ENCODE peak calls at places on chromosomes 11 and 22, in eight cellular contexts. One of them, this sample, is unnamed.

GRCh38 chr22:28075260-28075981 is 156.4 kb upstream of the PITPNB start:
- DNase-seq in HCT116: no peak
- DNase-seq in neural progenitor cell: no peak
- DNase-seq in hepatocyte: peak; percentile 53
- DNase-seq in PC-3: peak; percentile 41
- DNase-seq in GM23338: no peak
- DNase-seq in SK-N-SH: no peak
- DNase-seq in MM.1S: no peak
- DNase-seq in this sample: no peak

GRCh38 chr22:40216041-40216756 is 38.5 kb downstream of the TNRC6B start:
- DNase-seq in HCT116: no peak
- DNase-seq in neural progenitor cell: no peak
- DNase-seq in hepatocyte: no peak
- DNase-seq in PC-3: no peak
- DNase-seq in GM23338: no peak
- DNase-seq in SK-N-SH: no peak
- DNase-seq in MM.1S: peak; percentile 85
- DNase-seq in this sample: peak; percentile 54

GRCh38 chr22:32985899-32986772 is 72.0 kb downstream of the SYN3 start:
- DNase-seq in HCT116: peak; percentile 57
- DNase-seq in neural progenitor cell: peak; percentile 88
- DNase-seq in hepatocyte: peak; percentile 91
- DNase-seq in PC-3: peak; percentile 23
- DNase-seq in GM23338: peak; percentile 94
- DNase-seq in SK-N-SH: peak; percentile 77
- DNase-seq in MM.1S: peak; percentile 71
- DNase-seq in this sample: peak; percentile 63

GRCh38 chr22:27462190-27462589 is 339.4 kb downstream of the MN1 start:
- DNase-seq in HCT116: no peak
- DNase-seq in neural progenitor cell: peak; percentile 85
- DNase-seq in hepatocyte: peak; percentile 44
- DNase-seq in PC-3: no peak
- DNase-seq in GM23338: no peak
- DNase-seq in SK-N-SH: peak; percentile 31
- DNase-seq in MM.1S: no peak
- DNase-seq in this sample: no peak

GRCh38 chr11:9825315-9825714 is 161.4 kb downstream of the SWAP70 start:
- DNase-seq in HCT116: no peak
- DNase-seq in neural progenitor cell: no peak
- DNase-seq in hepatocyte: no peak
- DNase-seq in PC-3: peak; percentile 24
- DNase-seq in GM23338: no peak
- DNase-seq in SK-N-SH: no peak
- DNase-seq in MM.1S: no peak
- DNase-seq in this sample: no peak

GRCh38 chr22:46436595-46437163 is 100.7 kb downstream of the CELSR1 start:
- DNase-seq in HCT116: no peak
- DNase-seq in neural progenitor cell: no peak
- DNase-seq in hepatocyte: no peak
- DNase-seq in PC-3: peak; percentile 10
- DNase-seq in GM23338: no peak
- DNase-seq in SK-N-SH: no peak
- DNase-seq in MM.1S: no peak
- DNase-seq in this sample: no peak

GRCh38 chr22:49212002-49212401 is 615.7 kb downstream of the BRD1 start:
- DNase-seq in HCT116: no peak
- DNase-seq in neural progenitor cell: no peak
- DNase-seq in hepatocyte: no peak
- DNase-seq in PC-3: no peak
- DNase-seq in GM23338: no peak
- DNase-seq in SK-N-SH: no peak
- DNase-seq in MM.1S: no peak
- DNase-seq in this sample: no peak

GRCh38 chr11:129861702-129862107 is 33.7 kb downstream of the NFRKB start:
- DNase-seq in HCT116: peak; percentile 61
- DNase-seq in neural progenitor cell: peak; percentile 62
- DNase-seq in hepatocyte: peak; percentile 93
- DNase-seq in PC-3: peak; percentile 100
- DNase-seq in GM23338: peak; percentile 85
- DNase-seq in SK-N-SH: no peak
- DNase-seq in MM.1S: no peak
- DNase-seq in this sample: no peak

GRCh38 chr11:103806130-103806900 is 230.1 kb upstream of the DDI1 start:
- DNase-seq in HCT116: no peak
- DNase-seq in neural progenitor cell: no peak
- DNase-seq in hepatocyte: peak; percentile 20
- DNase-seq in PC-3: peak; percentile 66
- DNase-seq in GM23338: no peak
- DNase-seq in SK-N-SH: no peak
- DNase-seq in MM.1S: no peak
- DNase-seq in this sample: no peak

GRCh38 chr11:84136926-84137325 is 850.8 kb upstream of the CCDC90B start:
- DNase-seq in HCT116: no peak
- DNase-seq in neural progenitor cell: no peak
- DNase-seq in hepatocyte: no peak
- DNase-seq in PC-3: no peak
- DNase-seq in GM23338: no peak
- DNase-seq in SK-N-SH: no peak
- DNase-seq in MM.1S: peak; percentile 10
- DNase-seq in this sample: no peak

GRCh38 chr11:61955031-61955415 is 4.9 kb downstream of the BEST1 start:
- DNase-seq in HCT116: no peak
- DNase-seq in neural progenitor cell: peak; percentile 74
- DNase-seq in hepatocyte: peak; percentile 85
- DNase-seq in PC-3: no peak
- DNase-seq in GM23338: peak; percentile 79
- DNase-seq in SK-N-SH: no peak
- DNase-seq in MM.1S: no peak
- DNase-seq in this sample: no peak

GRCh38 chr11:96109265-96110030 is 185.5 kb upstream of the MTMR2 start:
- DNase-seq in HCT116: no peak
- DNase-seq in neural progenitor cell: no peak
- DNase-seq in hepatocyte: no peak
- DNase-seq in PC-3: no peak
- DNase-seq in GM23338: no peak
- DNase-seq in SK-N-SH: no peak
- DNase-seq in MM.1S: no peak
- DNase-seq in this sample: no peak

GRCh38 chr22:50422046-50422445 is 52.8 kb downstream of the SBF1 start:
- DNase-seq in HCT116: no peak
- DNase-seq in neural progenitor cell: no peak
- DNase-seq in hepatocyte: no peak
- DNase-seq in PC-3: no peak
- DNase-seq in GM23338: no peak
- DNase-seq in SK-N-SH: no peak
- DNase-seq in MM.1S: no peak
- DNase-seq in this sample: no peak

GRCh38 chr11:117239295-117239694 is 6.8 kb downstream of the RNF214 start:
- DNase-seq in HCT116: no peak
- DNase-seq in neural progenitor cell: no peak
- DNase-seq in hepatocyte: peak; percentile 45
- DNase-seq in PC-3: peak; percentile 96
- DNase-seq in GM23338: no peak
- DNase-seq in SK-N-SH: no peak
- DNase-seq in MM.1S: no peak
- DNase-seq in this sample: no peak

GRCh38 chr22:17562906-17563870 is at the start of gene SLC25A18:
- DNase-seq in HCT116: no peak
- DNase-seq in neural progenitor cell: peak; percentile 43
- DNase-seq in hepatocyte: peak; percentile 63
- DNase-seq in PC-3: no peak
- DNase-seq in GM23338: peak; percentile 84
- DNase-seq in SK-N-SH: no peak
- DNase-seq in MM.1S: no peak
- DNase-seq in this sample: no peak

DNA sequence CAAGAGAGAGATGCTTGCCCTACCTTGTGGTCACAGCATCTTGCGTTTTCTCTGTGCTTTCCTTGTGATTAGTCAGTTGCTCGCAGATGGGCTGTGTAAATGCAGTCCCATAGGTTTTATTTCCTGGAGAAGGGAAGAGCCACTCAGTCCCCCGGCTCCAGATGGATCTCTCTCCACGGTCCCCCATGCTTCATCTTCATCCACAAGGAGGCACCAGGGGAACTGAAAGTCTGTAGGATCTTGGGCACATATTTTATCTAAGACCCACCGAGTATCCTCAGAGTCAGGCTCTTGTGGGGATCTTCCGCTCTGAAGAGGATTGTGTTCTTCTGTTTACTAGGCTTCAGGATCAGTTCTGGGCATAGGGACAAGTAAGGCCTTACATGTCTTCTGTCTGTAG is 66.8 kb upstream of the E2F8 start:
- DNase-seq in HCT116: no peak
- DNase-seq in neural progenitor cell: no peak
- DNase-seq in hepatocyte: no peak
- DNase-seq in PC-3: no peak
- DNase-seq in GM23338: peak; percentile 42
- DNase-seq in SK-N-SH: no peak
- DNase-seq in MM.1S: no peak
- DNase-seq in this sample: no peak
- TF ChIP-seq CTCF in HCT116: no peak
- TF ChIP-seq CTCF in neural progenitor cell: no peak
- TF ChIP-seq CTCF in hepatocyte: no peak
- TF ChIP-seq CTCF in PC-3: no peak
- TF ChIP-seq CTCF in GM23338: peak; percentile 32
- TF ChIP-seq CTCF in SK-N-SH: no peak
- TF ChIP-seq CTCF in MM.1S: no peak
- TF ChIP-seq CTCF in this sample: no peak

DNA sequence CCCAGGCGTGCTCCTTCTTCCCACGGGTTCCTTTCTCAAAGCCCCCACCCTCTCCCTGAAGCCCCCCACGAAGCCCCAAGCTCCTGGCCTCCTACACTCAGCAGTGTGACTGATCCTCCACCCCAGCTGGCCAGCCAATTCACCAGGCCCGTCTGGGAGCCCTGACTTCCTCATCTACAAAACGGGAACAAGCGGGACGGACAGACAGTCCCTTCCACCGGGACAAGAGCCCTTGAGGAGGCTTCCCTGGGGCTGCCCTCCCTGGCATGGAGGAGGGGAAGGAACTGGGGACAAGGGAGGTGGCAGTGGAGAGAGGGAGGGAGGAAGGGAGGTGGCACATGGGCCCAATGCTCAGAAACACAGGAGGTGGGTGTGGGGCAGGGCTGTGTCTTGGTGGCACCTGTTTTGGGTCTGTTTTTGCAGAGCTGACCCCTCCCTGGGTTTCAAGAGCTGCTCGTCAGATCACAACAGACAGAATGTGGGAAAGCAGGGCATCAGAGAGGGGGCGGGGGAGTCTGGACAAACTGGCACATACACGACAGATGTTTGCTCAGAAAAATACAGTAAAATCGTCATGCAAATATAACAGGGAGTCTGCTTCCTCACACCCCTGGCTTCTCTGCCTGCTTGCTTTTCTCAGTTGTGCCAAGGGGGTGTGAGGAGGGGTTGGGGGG is 56.8 kb downstream of the ELFN2 start:
- DNase-seq in HCT116: no peak
- DNase-seq in neural progenitor cell: no peak
- DNase-seq in hepatocyte: no peak
- DNase-seq in PC-3: no peak
- DNase-seq in GM23338: no peak
- DNase-seq in SK-N-SH: no peak
- DNase-seq in MM.1S: peak; percentile 53
- DNase-seq in this sample: peak; percentile 75
- TF ChIP-seq EZH2phosphoT487 in HCT116: no peak
- TF ChIP-seq EZH2phosphoT487 in neural progenitor cell: no peak
- TF ChIP-seq EZH2phosphoT487 in hepatocyte: no peak
- TF ChIP-seq EZH2phosphoT487 in PC-3: no peak
- TF ChIP-seq EZH2phosphoT487 in GM23338: no peak
- TF ChIP-seq EZH2phosphoT487 in SK-N-SH: no peak
- TF ChIP-seq EZH2phosphoT487 in MM.1S: no peak
- TF ChIP-seq EZH2phosphoT487 in this sample: no peak

DNA sequence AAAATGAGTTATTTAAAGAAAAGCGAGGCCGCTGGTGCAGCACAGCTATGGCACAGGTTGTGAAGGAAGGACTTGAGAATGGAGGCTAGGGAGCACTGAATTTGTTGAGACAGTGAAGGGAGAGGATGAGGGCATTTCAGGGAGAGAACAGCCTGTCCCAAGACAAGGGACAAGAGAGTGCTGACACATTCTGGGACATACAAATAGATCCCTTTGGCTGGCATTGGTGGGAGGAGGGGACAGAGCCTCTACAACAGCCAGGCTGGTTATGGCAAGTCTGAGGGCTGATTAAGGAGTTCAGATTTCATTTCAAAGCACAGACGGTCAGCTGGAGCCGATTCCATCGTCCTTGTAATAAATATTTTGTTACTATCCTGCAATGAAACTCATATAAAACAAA is 1.7 kb upstream of the SLC29A2 start:
- DNase-seq in HCT116: no peak
- DNase-seq in neural progenitor cell: peak; percentile 13
- DNase-seq in hepatocyte: no peak
- DNase-seq in PC-3: no peak
- DNase-seq in GM23338: no peak
- DNase-seq in SK-N-SH: no peak
- DNase-seq in MM.1S: no peak
- DNase-seq in this sample: no peak
- H3K4me1 ChIP-seq in HCT116: peaks cover 19% of the 10 kb centered on the region
- H3K4me1 ChIP-seq in neural progenitor cell: peaks cover 15% of the 10 kb centered on the region
- H3K4me1 ChIP-seq in hepatocyte: peaks cover 16% of the 10 kb centered on the region
- H3K4me1 ChIP-seq in PC-3: peaks cover 25% of the 10 kb centered on the region
- H3K4me1 ChIP-seq in GM23338: peaks cover 21% of the 10 kb centered on the region
- H3K4me1 ChIP-seq in SK-N-SH: peaks cover 6% of the 10 kb centered on the region
- H3K4me1 ChIP-seq in MM.1S: no peaks in the 10 kb centered on the region
- H3K4me1 ChIP-seq in this sample: peaks cover 22% of the 10 kb centered on the region

GRCh38 chr11:2249191-2249916 is 21.0 kb downstream of the ASCL2 start:
- DNase-seq in HCT116: no peak
- DNase-seq in neural progenitor cell: no peak
- DNase-seq in hepatocyte: no peak
- DNase-seq in PC-3: no peak
- DNase-seq in GM23338: no peak
- DNase-seq in SK-N-SH: no peak
- DNase-seq in MM.1S: no peak
- DNase-seq in this sample: no peak

GRCh38 chr11:2252018-2252417 is 18.4 kb downstream of the ASCL2 start:
- DNase-seq in HCT116: no peak
- DNase-seq in neural progenitor cell: no peak
- DNase-seq in hepatocyte: no peak
- DNase-seq in PC-3: no peak
- DNase-seq in GM23338: no peak
- DNase-seq in SK-N-SH: no peak
- DNase-seq in MM.1S: no peak
- DNase-seq in this sample: no peak

GRCh38 chr11:2250041-2250440 is 20.3 kb downstream of the ASCL2 start:
- DNase-seq in HCT116: no peak
- DNase-seq in neural progenitor cell: no peak
- DNase-seq in hepatocyte: no peak
- DNase-seq in PC-3: no peak
- DNase-seq in GM23338: no peak
- DNase-seq in SK-N-SH: no peak
- DNase-seq in MM.1S: no peak
- DNase-seq in this sample: no peak

GRCh38 chr11:2251138-2251537 is 19.2 kb downstream of the ASCL2 start:
- DNase-seq in HCT116: no peak
- DNase-seq in neural progenitor cell: no peak
- DNase-seq in hepatocyte: no peak
- DNase-seq in PC-3: no peak
- DNase-seq in GM23338: no peak
- DNase-seq in SK-N-SH: no peak
- DNase-seq in MM.1S: no peak
- DNase-seq in this sample: no peak

GRCh38 chr11:2250485-2250884 is 19.9 kb downstream of the ASCL2 start:
- DNase-seq in HCT116: no peak
- DNase-seq in neural progenitor cell: no peak
- DNase-seq in hepatocyte: no peak
- DNase-seq in PC-3: no peak
- DNase-seq in GM23338: no peak
- DNase-seq in SK-N-SH: no peak
- DNase-seq in MM.1S: no peak
- DNase-seq in this sample: no peak
- TF ChIP-seq CTCF in HCT116: no peak
- TF ChIP-seq CTCF in neural progenitor cell: no peak
- TF ChIP-seq CTCF in hepatocyte: no peak
- TF ChIP-seq CTCF in PC-3: no peak
- TF ChIP-seq CTCF in GM23338: no peak
- TF ChIP-seq CTCF in SK-N-SH: no peak
- TF ChIP-seq CTCF in MM.1S: no peak
- TF ChIP-seq CTCF in this sample: no peak